ENCODE peak calls at places on chromosomes 2 and 18, in seven cellular contexts. R is IMR-90, W is GM12878, A is HCT116, D is K562, Q is HepG2, Z is H1. N is an unnamed sample.

GRCh38 chr2:44852594-44852993 is 88.9 kb upstream of the SIX3 start:
- DNase-seq in R (no peak), Q (no peak), D (no peak), W (no peak), Z (no peak), A (no peak), N (no peak)

GRCh38 chr2:162824319-162824718 is 14.2 kb downstream of the KCNH7 start:
- DNase-seq in Q (no peak), D (no peak), R (no peak), Z (no peak), A (no peak), W (no peak), N (no peak)

GRCh38 chr2:219032051-219032745 is 9.1 kb downstream of the CFAP65 start:
- DNase-seq in D (no peak), Q (no peak), R (no peak), Z (no peak), W (no peak), A (no peak), N (no peak)

GRCh38 chr18:4230450-4231168 is 224.5 kb downstream of the DLGAP1 start:
- DNase-seq in W (no peak), Z (no peak), R (no peak), A (no peak), Q (no peak), D (no peak), N (no peak)

GRCh38 chr2:188668017-188668663 is 306.0 kb upstream of the COL3A1 start:
- DNase-seq in D (no peak), W (no peak), Q (no peak), Z (no peak), R (peak), A (peak), N (no peak)

GRCh38 chr2:88831792-88832248 is 140.3 kb downstream of the RPIA start:
- DNase-seq in R (peak), Q (peak), Z (peak), A (peak), W (no peak), D (peak), N (peak)

GRCh38 chr2:10271946-10272345 is 30.8 kb upstream of the HPCAL1 start:
- DNase-seq in R (no peak), D (no peak), Z (no peak), A (no peak), Q (peak), W (no peak), N (no peak)

GRCh38 chr18:907171-907879 is 2.7 kb downstream of the ADCYAP1 start:
- DNase-seq in D (no peak), Q (no peak), W (no peak), A (no peak), Z (no peak), R (no peak), N (no peak)

GRCh38 chr2:199973703-199974102 is 18.3 kb downstream of the MAIP1 start:
- DNase-seq in D (peak), A (peak), W (no peak), Q (peak), Z (no peak), R (peak), N (peak)

GRCh38 chr2:142803158-142803557 is 74.3 kb upstream of the KYNU start:
- DNase-seq in A (no peak), Z (no peak), R (peak), Q (no peak), W (no peak), D (no peak), N (no peak)

GRCh38 chr2:71503827-71504226 is 50.5 kb downstream of the DYSF start:
- DNase-seq in R (no peak), A (no peak), W (no peak), Z (no peak), Q (no peak), D (no peak), N (no peak)

GRCh38 chr2:95057535-95058453 is 32.3 kb downstream of the MAL start:
- DNase-seq in Q (peak), W (no peak), Z (no peak), R (no peak), D (no peak), A (no peak), N (no peak)

GRCh38 chr2:31578316-31578715 is 2.4 kb downstream of the SRD5A2 start:
- DNase-seq in W (no peak), A (no peak), R (no peak), D (no peak), Z (no peak), Q (peak), N (no peak)

GRCh38 chr18:37871583-37871982 is 306.0 kb upstream of the CELF4 start:
- DNase-seq in R (no peak), A (no peak), W (no peak), Z (no peak), Q (no peak), D (no peak), N (no peak)

GRCh38 chr2:240235149-240235803 is 94.8 kb upstream of the OTOS start:
- DNase-seq in Z (no peak), W (no peak), R (no peak), A (no peak), Q (no peak), D (no peak), N (no peak)

GRCh38 chr2:46381263-46381849 is 84.1 kb downstream of the EPAS1 start:
- DNase-seq in D (no peak), R (peak), Z (no peak), Q (no peak), A (no peak), W (no peak), N (no peak)

GRCh38 chr18:2104620-2105462 is 466.5 kb downstream of the METTL4 start:
- DNase-seq in D (peak), Q (peak), Z (no peak), W (no peak), A (peak), R (peak), N (peak)

GRCh38 chr2:239882335-239882734 is 142.8 kb downstream of the NDUFA10 start:
- DNase-seq in R (no peak), D (peak), A (peak), Z (peak), W (no peak), Q (peak), N (peak)

GRCh38 chr2:105546623-105546964 is 147.7 kb upstream of the FHL2 start:
- DNase-seq in R (no peak), A (no peak), D (no peak), Z (no peak), Q (no peak), W (no peak), N (no peak)

GRCh38 chr2:8619071-8619470 is 62.8 kb upstream of the ID2 start:
- DNase-seq in Q (no peak), R (no peak), A (no peak), Z (no peak), D (no peak), W (no peak), N (no peak)

GRCh38 chr2:86025976-86026743 is 79.5 kb downstream of the POLR1A start:
- DNase-seq in W (no peak), Q (no peak), Z (no peak), R (no peak), A (no peak), D (no peak), N (no peak)

GRCh38 chr2:25980951-25981350 is 1.3 kb downstream of the KIF3C start:
- DNase-seq in Z (no peak), W (no peak), R (no peak), Q (no peak), D (no peak), A (no peak), N (no peak)

GRCh38 chr18:13612111-13612997 is 114.0 kb downstream of the FAM210A start:
- DNase-seq in A (no peak), Z (no peak), W (peak), R (no peak), D (no peak), Q (no peak), N (no peak)

GRCh38 chr2:100902833-100903405 is 83.0 kb downstream of the NPAS2 start:
- DNase-seq in D (no peak), Z (no peak), A (peak), W (no peak), Q (peak), R (peak), N (peak)

GRCh38 chr18:58013241-58014211 is 30.5 kb upstream of the NEDD4L start:
- DNase-seq in Q (peak), D (no peak), R (peak), W (no peak), Z (no peak), A (no peak), N (peak)

GRCh38 chr18:58017267-58017666 is 26.8 kb upstream of the NEDD4L start:
- DNase-seq in R (no peak), W (no peak), A (no peak), Z (no peak), Q (no peak), D (no peak), N (no peak)

GRCh38 chr18:58012356-58012755 is 31.7 kb upstream of the NEDD4L start:
- DNase-seq in A (no peak), R (no peak), Z (no peak), W (no peak), Q (peak), D (no peak), N (no peak)

GRCh38 chr18:58010265-58010664 is 33.8 kb upstream of the NEDD4L start:
- DNase-seq in R (no peak), Q (no peak), W (no peak), D (no peak), A (no peak), Z (no peak), N (no peak)

DNA sequence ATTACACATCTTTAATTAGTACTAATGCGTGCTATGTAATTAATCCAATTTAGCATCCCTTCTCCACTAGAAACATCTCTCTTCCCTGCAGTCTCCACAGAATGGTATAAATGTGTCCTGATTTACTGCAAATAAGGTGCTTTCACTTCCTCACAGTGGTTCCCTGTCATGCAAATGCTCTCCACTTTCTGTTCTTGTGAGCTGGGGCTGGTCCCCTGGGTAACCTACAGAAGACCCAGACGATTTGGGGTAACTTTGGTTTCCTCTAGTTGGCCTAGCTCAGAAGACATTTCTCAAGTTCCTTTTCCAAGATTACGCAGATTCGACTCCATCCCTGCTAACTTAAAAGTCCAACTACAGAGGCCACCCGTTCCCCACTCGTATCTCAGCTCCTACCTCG is 29.0 kb upstream of the NEDD4L start:
- DNase-seq in D (no peak), W (peak), A (no peak), R (no peak), Z (no peak), Q (no peak), N (no peak)
- H3K4me2 ChIP-seq in D (no peak), W (peak), A (no peak), R (no peak), Z (no peak), Q (no peak), N (no peak)

DNA sequence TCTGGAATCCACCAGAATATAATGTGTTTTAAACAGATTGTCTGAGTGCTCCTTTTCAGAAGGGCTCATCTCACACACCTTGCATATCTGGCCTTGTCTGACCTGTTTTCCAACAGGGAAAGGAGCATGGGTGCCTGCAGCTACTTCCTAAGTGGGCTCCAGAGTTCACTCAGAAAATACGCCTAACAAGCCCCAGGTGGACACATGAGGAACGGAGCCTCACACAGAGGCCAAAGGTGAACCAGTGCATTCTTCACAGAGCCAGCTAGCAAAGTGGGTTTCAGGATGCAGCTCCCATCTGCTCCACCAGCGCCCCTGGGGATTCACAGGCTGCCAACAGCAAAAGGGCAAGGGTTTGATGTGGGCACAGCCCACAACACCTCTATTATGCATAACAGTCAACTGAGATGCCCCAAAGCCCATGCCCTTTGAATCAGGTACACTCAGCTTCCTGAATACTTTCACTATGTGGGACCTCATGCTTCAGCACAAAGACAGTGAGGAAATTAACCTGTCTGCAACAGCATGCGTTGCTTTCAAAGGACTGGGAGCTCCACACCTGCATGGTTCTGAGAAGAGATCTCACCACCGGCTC is 86.6 kb downstream of the CCBE1 start:
- DNase-seq in Z (no peak), R (no peak), D (no peak), Q (no peak), W (no peak), A (no peak), N (no peak)
- TF ChIP-seq CEBPB in Z (no peak), R (no peak), D (no peak), Q (no peak), W (no peak), A (no peak), N (no peak)

GRCh38 chr18:77133051-77133919 is 702 bp upstream of the MBP start:
- DNase-seq in A (no peak), R (no peak), Q (no peak), D (no peak), W (no peak), Z (no peak), N (no peak)

GRCh38 chr18:77135339-77136075 is 2.9 kb upstream of the MBP start:
- DNase-seq in W (no peak), D (no peak), Q (no peak), A (no peak), Z (no peak), R (no peak), N (no peak)

GRCh38 chr18:77136076-77136718 is 3.6 kb upstream of the MBP start:
- DNase-seq in Z (no peak), W (no peak), A (no peak), D (no peak), R (no peak), Q (no peak), N (no peak)

GRCh38 chr18:77133920-77134496 is 1.4 kb upstream of the MBP start:
- DNase-seq in R (no peak), W (no peak), Q (peak), A (no peak), D (no peak), Z (no peak), N (no peak)

DNA sequence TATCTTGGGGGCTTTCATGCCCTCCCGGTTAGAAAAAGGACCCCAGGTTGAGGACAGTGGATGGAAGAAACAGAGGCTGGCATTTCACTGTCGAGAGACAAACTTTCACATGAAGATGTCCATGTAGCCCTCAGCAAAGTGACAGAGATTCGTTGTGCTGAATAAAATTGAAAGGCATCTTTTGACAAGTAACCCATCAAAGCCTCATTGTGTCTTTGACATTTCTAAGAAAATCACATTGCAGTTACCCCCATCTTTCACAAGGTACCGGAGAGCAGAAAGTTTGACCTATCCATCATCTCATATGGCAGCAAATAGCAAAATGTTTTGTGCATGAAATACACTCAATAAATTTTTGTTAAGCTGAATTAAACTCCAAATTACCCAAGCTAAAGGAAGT is 2.0 kb upstream of the MBP start:
- DNase-seq in R (no peak), A (no peak), Q (no peak), Z (no peak), D (no peak), W (no peak), N (no peak)
- H3K4me2 ChIP-seq in R (no peak), A (no peak), Q (no peak), Z (no peak), D (no peak), W (no peak), N (no peak)

DNA sequence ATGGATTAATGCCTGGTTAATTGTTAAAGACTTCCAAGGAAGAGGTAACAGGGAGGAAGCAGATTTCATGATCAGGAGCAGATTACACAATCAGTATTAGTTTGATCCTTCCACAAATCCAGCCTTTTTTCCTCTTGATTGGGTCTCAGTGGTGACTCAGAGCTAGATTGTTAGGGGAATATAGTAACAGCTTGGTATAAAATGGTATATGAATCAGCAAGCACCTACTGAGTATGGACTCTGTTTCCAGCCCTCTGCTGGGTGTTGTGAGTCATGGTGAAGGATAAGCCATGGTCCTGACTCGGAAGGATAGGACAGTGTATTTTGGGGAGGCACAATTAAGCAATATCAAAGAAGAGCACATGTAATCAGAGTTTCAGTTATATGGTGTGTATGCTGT is 272.4 kb upstream of the DPP10 start:
- DNase-seq in Z (no peak), R (no peak), W (no peak), A (no peak), D (no peak), Q (no peak), N (no peak)
- TF ChIP-seq CEBPB in Z (no peak), R (no peak), W (no peak), A (no peak), D (no peak), Q (peak), N (no peak)

GRCh38 chr2:196487426-196487825 is 152.1 kb upstream of the CCDC150 start:
- DNase-seq in R (no peak), W (no peak), Z (no peak), A (no peak), Q (no peak), D (no peak), N (no peak)
- H3K4me2 ChIP-seq in R (no peak), W (no peak), Z (no peak), A (no peak), Q (no peak), D (no peak), N (no peak)